ENCODE peak calls at places on chromosome 12, in six cellular contexts. R is GM12865, B is HFF-Myc, I is lung, Y is neural progenitor cell, P is HCT116. S is an unnamed sample.

GRCh38 chr12:2262449-2262848 is 209.7 kb downstream of the CACNA1C start:
- DNase-seq in Y (no peak), P (no peak), I (no peak), R (no peak), B (no peak), S (no peak)

GRCh38 chr12:74689071-74689655 is 151.5 kb downstream of the ATXN7L3B start:
- DNase-seq in Y (peak; percentile 56), I (no peak), P (peak; percentile 47), R (peak; percentile 51), B (peak; percentile 20), S (peak; percentile 59)

GRCh38 chr12:47801904-47802246 is 17.8 kb downstream of the HDAC7 start:
- DNase-seq in Y (no peak), R (no peak), I (no peak), B (no peak), P (no peak), S (no peak)

GRCh38 chr12:113961921-113962710 is 4.0 kb downstream of the RBM19 start:
- DNase-seq in B (peak; percentile 25), I (no peak), Y (no peak), P (no peak), R (peak; percentile 76), S (no peak)

GRCh38 chr12:91954326-91954725 is 191.3 kb downstream of the BTG1 start:
- DNase-seq in P (no peak), B (no peak), Y (no peak), I (no peak), R (no peak), S (no peak)

GRCh38 chr12:89370850-89371249 is 18.5 kb upstream of the DUSP6 start:
- DNase-seq in R (no peak), Y (no peak), B (peak; percentile 83), P (peak; percentile 36), I (no peak), S (no peak)

GRCh38 chr12:65490193-65490592 is 211.7 kb downstream of the MSRB3 start:
- DNase-seq in R (no peak), I (no peak), P (no peak), B (no peak), Y (no peak), S (peak; percentile 22)

GRCh38 chr12:7351177-7351576 is 47.3 kb downstream of the ACSM4 start:
- DNase-seq in Y (no peak), B (no peak), R (no peak), P (no peak), I (no peak), S (no peak)

GRCh38 chr12:104720346-104721064 is 237.6 kb downstream of the SLC41A2 start:
- DNase-seq in I (no peak), B (no peak), P (no peak), Y (no peak), R (peak; percentile 58), S (peak; percentile 85)

GRCh38 chr12:114399664-114400211 is 6.2 kb downstream of the TBX5 start:
- DNase-seq in B (peak; percentile 86), P (peak; percentile 62), Y (peak; percentile 89), R (no peak), I (no peak), S (no peak)

GRCh38 chr12:115998119-115998633 is 279.3 kb downstream of the MED13L start:
- DNase-seq in Y (peak; percentile 67), I (no peak), P (peak; percentile 32), B (peak; percentile 17), R (peak; percentile 53), S (peak; percentile 54)

GRCh38 chr12:92108651-92109050 is 37.0 kb downstream of the BTG1 start:
- DNase-seq in I (no peak), Y (peak; percentile 59), P (no peak), B (peak; percentile 24), R (no peak), S (peak; percentile 11)

GRCh38 chr12:31896514-31897039 is 62.6 kb upstream of the RESF1 start:
- DNase-seq in R (peak; percentile 99), Y (no peak), B (peak; percentile 53), I (peak; percentile 43), P (no peak), S (no peak)

GRCh38 chr12:52823761-52824450 is 10.0 kb upstream of the KRT4 start:
- DNase-seq in P (no peak), B (no peak), Y (no peak), I (no peak), R (no peak), S (no peak)

GRCh38 chr12:46101121-46101869 is 110.9 kb upstream of the SCAF11 start:
- DNase-seq in P (no peak), I (no peak), R (no peak), Y (peak; percentile 7), B (no peak), S (no peak)

GRCh38 chr12:55250944-55251343 is 6.5 kb downstream of the OR6C74 start:
- DNase-seq in I (no peak), P (no peak), R (no peak), Y (no peak), B (no peak), S (no peak)

GRCh38 chr12:96434107-96434506 is 33.9 kb upstream of the CDK17 start:
- DNase-seq in Y (no peak), P (no peak), B (peak; percentile 75), I (no peak), R (peak; percentile 82), S (peak; percentile 91)

GRCh38 chr12:6276247-6276887 is 34.1 kb upstream of the PLEKHG6 start:
- DNase-seq in I (no peak), P (no peak), Y (no peak), R (no peak), B (no peak), S (no peak)

GRCh38 chr12:116667752-116668151 is 70.1 kb downstream of the SPRING1 start:
- DNase-seq in B (no peak), P (no peak), I (no peak), Y (no peak), R (no peak), S (no peak)

GRCh38 chr12:97659117-97659880 is 196.7 kb downstream of the RMST start:
- DNase-seq in B (no peak), R (peak; percentile 17), Y (no peak), I (no peak), P (no peak), S (no peak)

GRCh38 chr12:63276537-63277365 is 125.8 kb upstream of the AVPR1A start:
- DNase-seq in B (no peak), Y (peak; percentile 78), I (no peak), R (peak; percentile 59), P (peak; percentile 61), S (no peak)

GRCh38 chr12:119036878-119037493 is 55.6 kb downstream of the SRRM4 start:
- DNase-seq in P (no peak), I (no peak), B (no peak), R (peak; percentile 34), Y (peak; percentile 66), S (no peak)

GRCh38 chr12:28975564-28976340 is 173.3 kb upstream of the FAR2 start:
- DNase-seq in B (no peak), P (no peak), I (no peak), R (no peak), Y (no peak), S (no peak)

GRCh38 chr12:26821212-26821701 is 11.7 kb downstream of the ITPR2 start:
- DNase-seq in R (no peak), B (no peak), I (no peak), P (no peak), Y (no peak), S (peak; percentile 37)

DNA sequence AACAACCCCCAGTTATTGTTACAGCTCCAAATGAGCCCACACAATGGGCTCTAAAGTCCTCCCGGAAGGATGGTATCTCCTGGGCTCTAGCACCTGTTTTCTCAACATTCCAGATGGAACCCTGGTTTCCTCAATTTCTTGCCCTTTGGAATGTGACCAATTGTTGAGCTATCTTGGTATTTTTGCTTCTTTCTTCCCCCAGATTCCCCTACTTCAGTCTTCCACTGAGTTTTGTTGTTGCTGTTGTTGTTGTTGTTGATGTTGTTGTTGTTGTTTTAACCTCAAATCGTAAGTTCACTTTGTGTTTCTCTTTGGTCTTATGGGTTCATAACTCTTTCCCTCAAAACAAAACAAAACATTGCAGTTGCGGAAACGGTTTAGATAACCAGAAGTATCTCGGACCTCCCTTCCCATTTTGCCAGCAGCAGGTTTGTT is 788 bp upstream of the DDX23 start:
- DNase-seq in I (no peak), B (no peak), P (no peak), R (peak; percentile 30), Y (peak; percentile 39), S (no peak)
- H3K4me3 ChIP-seq in I (peak overlapping the region; percentile 33), B (peak overlapping the region; percentile 97), P (peak overlapping the region; percentile 96), R (peak overlapping the region; percentile 80), Y (peak overlapping the region; percentile 95), S (peak overlapping the region; percentile 96)

DNA sequence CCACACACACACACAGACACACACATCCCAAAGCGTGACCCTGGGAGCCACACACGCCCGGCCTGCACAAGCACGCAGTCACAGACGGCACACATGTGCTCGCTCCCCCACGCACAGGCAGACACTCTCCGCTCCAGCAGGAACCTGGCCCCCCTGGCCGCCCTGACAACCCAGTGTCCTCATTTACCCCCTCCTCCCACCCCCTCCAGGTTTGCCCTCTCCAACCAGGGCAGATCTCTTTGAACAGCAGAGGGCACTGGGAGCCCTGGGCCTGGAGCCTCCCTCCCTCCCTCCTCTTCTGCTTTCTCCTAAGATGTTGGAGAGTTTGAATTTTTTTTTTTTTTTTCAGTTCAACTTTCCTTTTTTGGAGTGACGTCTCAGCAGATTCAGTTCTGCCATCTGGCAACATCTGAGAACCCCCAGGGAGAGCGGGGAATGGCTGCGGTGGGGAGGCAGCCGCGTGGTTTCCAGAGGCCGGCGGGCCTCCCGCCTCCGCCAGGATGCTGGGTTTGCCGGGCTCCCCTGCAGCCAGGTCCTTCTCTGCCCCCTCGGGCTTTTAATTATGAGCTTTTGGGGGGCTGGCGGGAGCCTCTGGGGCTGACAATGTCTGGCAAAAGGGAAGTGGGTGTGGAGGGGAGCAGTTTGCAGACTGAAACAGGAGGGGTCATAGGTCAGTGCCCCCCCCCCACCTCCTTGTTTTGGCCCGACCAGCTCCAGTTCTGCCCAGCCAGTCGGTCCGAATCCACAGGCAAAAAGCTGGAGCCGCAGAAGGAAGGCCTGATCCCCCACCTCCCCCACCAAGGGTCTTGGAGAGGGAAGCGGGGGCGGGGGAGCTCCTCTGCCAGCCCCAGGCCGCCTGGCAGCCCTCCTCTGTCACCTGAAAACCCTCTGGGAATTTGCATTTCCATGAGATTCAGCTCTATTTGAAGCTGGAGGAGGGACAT is 1.3 kb upstream of the NCOR2 start:
- DNase-seq in R (peak; percentile 78), B (peak; percentile 87), Y (peak; percentile 64), P (no peak), I (peak; percentile 70), S (peak; percentile 98)
- TF ChIP-seq CTCF in R (no peak), B (peak; percentile 45), Y (peak; percentile 42), P (no peak), I (peak; percentile 20), S (peak; percentile 58)

DNA sequence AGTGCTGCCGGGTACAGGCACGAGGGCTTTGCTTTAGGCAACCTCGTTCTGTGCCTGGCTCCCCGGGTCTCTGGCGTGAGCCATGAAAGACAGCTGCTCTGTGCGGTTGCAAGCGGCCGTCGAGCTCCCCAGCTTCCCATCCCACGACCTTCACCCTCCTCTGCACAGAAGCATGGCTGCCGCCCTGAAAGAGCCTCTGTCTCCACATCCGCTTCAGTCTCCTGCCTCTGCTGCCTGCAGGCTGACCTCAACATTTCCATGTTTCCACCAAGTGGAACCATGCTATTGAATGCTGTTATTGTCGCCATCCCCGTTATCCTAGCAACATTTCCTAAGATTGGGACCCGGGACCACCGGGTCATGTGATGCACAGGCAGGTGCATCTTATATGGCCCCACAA is 57.1 kb downstream of the KDM2B start:
- DNase-seq in R (peak; percentile 78), I (no peak), Y (no peak), P (no peak), B (no peak), S (no peak)
- H3K4me3 ChIP-seq in R (peak overlapping the region; percentile 38), I (no peak overlapping the region), Y (no peak overlapping the region), P (no peak overlapping the region), B (no peak overlapping the region), S (no peak overlapping the region)

DNA sequence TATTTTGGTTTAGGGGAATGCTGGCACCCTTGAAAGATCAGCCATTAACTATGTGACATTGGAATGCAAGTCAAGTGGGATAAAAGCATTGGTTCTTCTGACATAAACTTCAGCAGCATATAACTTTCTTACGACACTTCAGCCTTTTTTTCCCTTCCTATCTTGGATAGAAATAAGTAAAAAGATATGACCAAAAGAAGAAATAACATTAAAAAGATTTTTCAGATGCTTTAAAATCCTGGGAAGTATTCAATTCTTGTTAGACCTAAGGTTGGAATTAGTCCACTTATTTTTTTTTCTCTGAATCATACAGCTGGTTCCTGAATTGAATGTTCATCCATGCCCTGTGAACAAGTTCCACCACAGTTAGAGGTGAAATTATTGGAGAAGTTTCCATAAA is 85.6 kb upstream of the TSPAN8 start:
- DNase-seq in Y (no peak), R (no peak), B (no peak), I (no peak), P (no peak), S (no peak)
- TF ChIP-seq CTCF in Y (no peak), R (no peak), B (no peak), I (no peak), P (no peak), S (no peak)